ENCODE peak calls at places on chromosomes 1 and 21, in four cellular contexts. R, U, J and H are unnamed samples.

GRCh38 chr1:33257388-33257758 is 1.1 kb downstream of the ZNF362 start:
- DNase-seq in R (no peak), U (no peak), J (no peak), H (no peak)

GRCh38 chr1:201085902-201086735 is 26.1 kb downstream of the CACNA1S start:
- DNase-seq in R (no peak), U (peak), J (peak), H (no peak)

GRCh38 chr1:30650959-30651320 is 72.4 kb downstream of the MATN1 start:
- DNase-seq in R (no peak), U (no peak), J (peak), H (no peak)

GRCh38 chr1:3904843-3905185 is 4.7 kb upstream of the C1orf174 start:
- DNase-seq in R (no peak), U (no peak), J (no peak), H (no peak)

GRCh38 chr21:38478782-38479181 is 19.5 kb downstream of the ERG start:
- DNase-seq in R (no peak), U (no peak), J (no peak), H (no peak)

GRCh38 chr1:9687120-9687875 is 35.8 kb downstream of the PIK3CD start:
- DNase-seq in R (peak), U (peak), J (peak), H (no peak)

GRCh38 chr1:12745126-12745991 is 641 bp upstream of the CFAP107 start:
- DNase-seq in R (no peak), U (no peak), J (no peak), H (no peak)

GRCh38 chr21:42986125-42986783 is 11.9 kb downstream of the PKNOX1 start:
- DNase-seq in R (no peak), U (no peak), J (no peak), H (no peak)

GRCh38 chr1:111471012-111471411 is 2.8 kb upstream of the C1orf162 start:
- DNase-seq in R (peak), U (no peak), J (peak), H (no peak)

GRCh38 chr1:42240964-42241755 is 76.6 kb upstream of the GUCA2A start:
- DNase-seq in R (no peak), U (no peak), J (no peak), H (peak)

GRCh38 chr1:235045034-235045690 is 83.5 kb downstream of the TOMM20 start:
- DNase-seq in R (no peak), U (no peak), J (no peak), H (no peak)

GRCh38 chr1:100760511-100760910 is 41.0 kb downstream of the VCAM1 start:
- DNase-seq in R (no peak), U (no peak), J (no peak), H (no peak)

GRCh38 chr1:13820456-13820855 is 120.5 kb downstream of the PRDM2 start:
- DNase-seq in R (no peak), U (no peak), J (no peak), H (no peak)

GRCh38 chr1:63555480-63555879 is 32.2 kb downstream of the EFCAB7 start:
- DNase-seq in R (no peak), U (no peak), J (no peak), H (no peak)

GRCh38 chr1:218403300-218403699 is 58.2 kb downstream of the TGFB2 start:
- DNase-seq in R (no peak), U (no peak), J (no peak), H (no peak)

GRCh38 chr1:24872446-24872845 is 57.6 kb downstream of the RUNX3 start:
- DNase-seq in R (no peak), U (no peak), J (no peak), H (no peak)

GRCh38 chr21:31326478-31327247 is 17.4 kb downstream of the TIAM1 start:
- DNase-seq in R (no peak), U (no peak), J (no peak), H (no peak)

GRCh38 chr1:3653286-3653618 is 936 bp downstream of the TP73 start:
- DNase-seq in R (no peak), U (no peak), J (no peak), H (no peak)

GRCh38 chr1:54781023-54781723 is 16.9 kb upstream of the PARS2 start:
- DNase-seq in R (no peak), U (no peak), J (peak), H (no peak)

GRCh38 chr1:243455760-243456651 is 200.2 kb downstream of the SDCCAG8 start:
- DNase-seq in R (no peak), U (no peak), J (no peak), H (no peak)

GRCh38 chr1:81549588-81550127 is 251.1 kb upstream of the ADGRL2 start:
- DNase-seq in R (no peak), U (peak), J (peak), H (peak)

GRCh38 chr1:54376085-54377039 is 29.8 kb downstream of the SSBP3 start:
- DNase-seq in R (no peak), U (no peak), J (no peak), H (no peak)

GRCh38 chr1:89166705-89167104 is 9.1 kb downstream of the GBP7 start:
- DNase-seq in R (no peak), U (no peak), J (no peak), H (no peak)

GRCh38 chr1:186188004-186188539 is 187.0 kb downstream of the TPR start:
- DNase-seq in R (no peak), U (no peak), J (no peak), H (peak)